ENCODE peak calls at places on chromosomes 5 and 9, in nine cellular contexts. D, N, T, H, Z, C, Y, B and P are unnamed samples.

GRCh38 chr5:172610643-172611042 is 30.4 kb upstream of the NEURL1B start:
- DNase-seq in D (no peak), N (no peak), T (no peak), H (no peak), Z (no peak), C (no peak), Y (no peak), B (no peak), P (no peak)

GRCh38 chr9:106829666-106830408 is 33.1 kb upstream of the ZNF462 start:
- DNase-seq in D (no peak), N (no peak), T (no peak), H (no peak), Z (peak; percentile 5), C (no peak), Y (peak; percentile 43), B (no peak), P (no peak)

GRCh38 chr5:1423901-1424603 is 21.2 kb downstream of the SLC6A3 start:
- DNase-seq in D (no peak), N (no peak), T (no peak), H (no peak), Z (no peak), C (no peak), Y (no peak), B (no peak), P (no peak)

GRCh38 chr9:35108946-35109575 is 6.1 kb upstream of the STOML2 start:
- DNase-seq in D (no peak), N (no peak), T (no peak), H (no peak), Z (no peak), C (no peak), Y (no peak), B (no peak), P (no peak)

GRCh38 chr9:93028448-93029006 is 30.0 kb upstream of the SUSD3 start:
- DNase-seq in D (no peak), N (no peak), T (peak; percentile 94), H (peak; percentile 33), Z (no peak), C (no peak), Y (no peak), B (peak; percentile 86), P (no peak)

GRCh38 chr5:107090471-107090870 is 580.3 kb downstream of the EFNA5 start:
- DNase-seq in D (no peak), N (no peak), T (no peak), H (no peak), Z (no peak), C (peak; percentile 51), Y (no peak), B (no peak), P (no peak)

GRCh38 chr5:7397005-7397546 is 1.1 kb downstream of the ADCY2 start:
- DNase-seq in D (peak; percentile 75), N (no peak), T (no peak), H (peak; percentile 26), Z (peak; percentile 30), C (no peak), Y (no peak), B (no peak), P (no peak)

GRCh38 chr5:79853676-79854418 is 137.2 kb downstream of the MTX3 start:
- DNase-seq in D (no peak), N (no peak), T (no peak), H (no peak), Z (no peak), C (peak; percentile 61), Y (no peak), B (no peak), P (no peak)

GRCh38 chr5:66411701-66412100 is 184.5 kb upstream of the MAST4 start:
- DNase-seq in D (no peak), N (no peak), T (no peak), H (no peak), Z (no peak), C (no peak), Y (no peak), B (no peak), P (no peak)

GRCh38 chr5:179217356-179217755 is 127.9 kb downstream of the ADAMTS2 start:
- DNase-seq in D (no peak), N (no peak), T (no peak), H (no peak), Z (no peak), C (peak; percentile 17), Y (no peak), B (no peak), P (no peak)

GRCh38 chr5:15320896-15321295 is 179.1 kb upstream of the FBXL7 start:
- DNase-seq in D (no peak), N (no peak), T (no peak), H (no peak), Z (no peak), C (no peak), Y (no peak), B (no peak), P (no peak)

GRCh38 chr9:128115187-128116103 is 12.1 kb downstream of the PTGES2 start:
- DNase-seq in D (no peak), N (peak; percentile 63), T (peak; percentile 11), H (peak; percentile 99), Z (no peak), C (no peak), Y (no peak), B (no peak), P (peak; percentile 73)